ENCODE peak calls at places on chromosomes 12 and 14, in four cellular contexts. W is endodermal cell, D is NCI-H1417, L is DMS153. S is an unnamed sample.

GRCh38 chr12:99600388-99600787 is 47.2 kb upstream of the GARIN6 start:
- DNase-seq in L (no peak), W (no peak), D (peak; percentile 95), S (peak; percentile 16)

GRCh38 chr12:106243620-106244019 is 4.2 kb downstream of the CKAP4 start:
- DNase-seq in D (no peak), L (no peak), W (no peak), S (no peak)

GRCh38 chr12:78403681-78404080 is 460.9 kb upstream of the SYT1 start:
- DNase-seq in D (no peak), W (no peak), L (no peak), S (peak; percentile 60)

GRCh38 chr12:42342028-42342427 is 16.1 kb downstream of the PPHLN1 start:
- DNase-seq in L (no peak), D (no peak), W (no peak), S (no peak)

GRCh38 chr12:32486158-32486557 is 86.8 kb downstream of the FGD4 start:
- DNase-seq in D (no peak), W (no peak), L (no peak), S (no peak)

GRCh38 chr12:49636979-49637378 is 13.6 kb downstream of the PRPF40B start:
- DNase-seq in D (peak; percentile 72), W (peak; percentile 92), L (peak; percentile 70), S (peak; percentile 80)

GRCh38 chr14:64671591-64671990 is 32.6 kb upstream of the PLEKHG3 start:
- DNase-seq in W (no peak), L (peak; percentile 52), D (peak; percentile 65), S (peak; percentile 25)

GRCh38 chr12:34604631-34605509 is 582.6 kb downstream of the ALG10 start:
- DNase-seq in D (no peak), L (no peak), W (no peak), S (no peak)

GRCh38 chr12:46292754-46293402 is 24.0 kb upstream of the SLC38A1 start:
- DNase-seq in L (no peak), W (no peak), D (no peak), S (no peak)